ENCODE peak calls at places on chromosomes 6 and 20, in four cellular contexts. Q, Z, S and L are unnamed samples.

GRCh38 chr20:37567671-37568588 is 40.3 kb upstream of the BLCAP start:
- DNase-seq in Q (peak), Z (no peak), S (no peak), L (no peak)

GRCh38 chr6:27785297-27785696 is 126.9 kb downstream of the OR2B2 start:
- DNase-seq in S (no peak), Q (no peak), Z (no peak), L (no peak)

GRCh38 chr20:37534401-37535157 is 6.9 kb upstream of the BLCAP start:
- DNase-seq in Z (peak), Q (peak), S (peak), L (no peak)

GRCh38 chr6:26389349-26389799 is 6.5 kb downstream of the BTN2A2 start:
- DNase-seq in Z (no peak), Q (peak), S (no peak), L (no peak)

GRCh38 chr6:87716928-87717655 is 15.1 kb upstream of the AKIRIN2 start:
- DNase-seq in Q (no peak), S (no peak), Z (no peak), L (no peak)

GRCh38 chr6:106243261-106243660 is 82.3 kb downstream of the ATG5 start:
- DNase-seq in S (no peak), Q (no peak), Z (no peak), L (no peak)

GRCh38 chr20:48839518-48839917 is 11.7 kb upstream of the PREX1 start:
- DNase-seq in Z (no peak), S (no peak), Q (no peak), L (no peak)

GRCh38 chr6:5025911-5026819 is 22.3 kb upstream of the RPP40 start:
- DNase-seq in Q (peak), S (no peak), Z (peak), L (peak)

GRCh38 chr6:136728033-136728939 is 64.0 kb downstream of the MAP3K5 start:
- DNase-seq in S (no peak), Z (no peak), Q (no peak), L (no peak)

GRCh38 chr6:150435360-150435759 is 66.5 kb downstream of the IYD start:
- DNase-seq in Q (no peak), S (no peak), Z (no peak), L (no peak)

GRCh38 chr6:24426729-24427446 is 24.2 kb downstream of the MRS2 start:
- DNase-seq in S (no peak), Q (no peak), Z (no peak), L (no peak)

GRCh38 chr6:127188752-127189151 is 70.3 kb downstream of the RSPO3 start:
- DNase-seq in Z (no peak), Q (no peak), S (no peak), L (no peak)

GRCh38 chr6:25660512-25660911 is 8.5 kb downstream of the SCGN start:
- DNase-seq in Q (peak), Z (peak), S (no peak), L (no peak)

GRCh38 chr6:53959717-53960116 is 151.5 kb upstream of the MLIP start:
- DNase-seq in S (no peak), Z (no peak), Q (peak), L (no peak)

GRCh38 chr6:36662380-36662779 is 16.1 kb upstream of the CDKN1A start:
- DNase-seq in Q (no peak), Z (no peak), S (peak), L (no peak)

GRCh38 chr6:89611666-89612065 is 26.9 kb downstream of the LYRM2 start:
- DNase-seq in Q (peak), Z (peak), S (peak), L (no peak)

GRCh38 chr6:167934426-167934864 is 63.0 kb upstream of the KIF25 start:
- DNase-seq in Z (no peak), S (no peak), Q (no peak), L (no peak)

GRCh38 chr6:156068870-156069269 is 613.2 kb upstream of the NOX3 start:
- DNase-seq in Q (peak), Z (no peak), S (no peak), L (no peak)

GRCh38 chr6:17389274-17389847 is 4.0 kb upstream of the CAP2 start:
- DNase-seq in Z (no peak), S (no peak), Q (peak), L (no peak)

GRCh38 chr20:63694596-63695418 is 1.6 kb upstream of the TNFRSF6B start:
- DNase-seq in S (no peak), Z (no peak), Q (no peak), L (no peak)

GRCh38 chr20:25019381-25020155 is 27.0 kb upstream of the APMAP start:
- DNase-seq in Z (no peak), Q (no peak), S (no peak), L (no peak)

GRCh38 chr20:58623579-58624473 is 27.3 kb upstream of the STX16 start:
- DNase-seq in Q (peak), Z (peak), S (no peak), L (peak)

GRCh38 chr6:35370124-35370741 is 27.9 kb downstream of the PPARD start:
- DNase-seq in Q (peak), Z (peak), S (peak), L (no peak)

GRCh38 chr20:10609726-10610125 is 64.1 kb downstream of the JAG1 start:
- DNase-seq in S (no peak), Q (peak), Z (no peak), L (no peak)

GRCh38 chr6:69179681-69180080 is 544.6 kb downstream of the ADGRB3 start:
- DNase-seq in S (peak), Z (no peak), Q (peak), L (no peak)

GRCh38 chr20:62816879-62817873 is at the start of gene COL9A3:
- DNase-seq in Z (no peak), Q (no peak), S (no peak), L (peak)

GRCh38 chr20:36571564-36572504 is 1.6 kb upstream of the TGIF2 start:
- DNase-seq in Q (no peak), S (no peak), Z (no peak), L (no peak)